ENCODE peak calls at places on chromosomes 11 and 22, in four cellular contexts. I is PC-3; T is CD8-positive, alpha-beta T cell; G is CD14-positive monocyte. X is an unnamed sample.

GRCh38 chr11:15723966-15724365 is 609.2 kb downstream of the INSC start:
- DNase-seq in I (no peak), T (no peak), G (no peak), X (no peak)

GRCh38 chr11:122048401-122048800 is 67.6 kb downstream of the BLID start:
- DNase-seq in I (no peak), T (no peak), G (no peak), X (no peak)

GRCh38 chr11:104094576-104094975 is 58.1 kb downstream of the DDI1 start:
- DNase-seq in I (no peak), T (no peak), G (no peak), X (no peak)

GRCh38 chr22:39493759-39494158 is 8.3 kb upstream of the MIEF1 start:
- DNase-seq in I (peak), T (no peak), G (no peak), X (no peak)

GRCh38 chr11:2760196-2760871 is 60.5 kb upstream of the KCNQ1OT1 start:
- DNase-seq in I (no peak), T (no peak), G (no peak), X (peak)

GRCh38 chr11:105588001-105588400 is 21.9 kb upstream of the GRIA4 start:
- DNase-seq in I (peak), T (no peak), G (no peak), X (no peak)

GRCh38 chr11:1298695-1299492 is 10.5 kb downstream of the TOLLIP start:
- DNase-seq in I (peak), T (no peak), G (peak), X (no peak)

GRCh38 chr11:33773399-33774355 is 643 bp downstream of the FBXO3 start:
- DNase-seq in I (no peak), T (no peak), G (no peak), X (no peak)

GRCh38 chr22:39567135-39567946 is 3.2 kb upstream of the CACNA1I start:
- DNase-seq in I (no peak), T (no peak), G (no peak), X (no peak)

GRCh38 chr11:122656631-122657101 is 1.1 kb downstream of the UBASH3B start:
- DNase-seq in I (peak), T (no peak), G (no peak), X (no peak)

GRCh38 chr11:114617157-114618124 is 21.9 kb upstream of the NXPE4 start:
- DNase-seq in I (no peak), T (no peak), G (no peak), X (no peak)

GRCh38 chr11:7418916-7419315 is 66.4 kb upstream of the OLFML1 start:
- DNase-seq in I (no peak), T (no peak), G (no peak), X (no peak)

GRCh38 chr11:80937831-80938230 is 1497.0 kb upstream of the TENM4 start:
- DNase-seq in I (no peak), T (no peak), G (no peak), X (no peak)

GRCh38 chr11:26247340-26247739 is 84.6 kb upstream of the ANO3 start:
- DNase-seq in I (peak), T (no peak), G (no peak), X (no peak)

GRCh38 chr11:79708319-79708928 is 267.6 kb upstream of the TENM4 start:
- DNase-seq in I (peak), T (no peak), G (no peak), X (no peak)

GRCh38 chr11:13228569-13228968 is 49.0 kb upstream of the BMAL1 start:
- DNase-seq in I (no peak), T (no peak), G (no peak), X (no peak)

GRCh38 chr11:132278801-132279574 is 908.6 kb downstream of the NTM start:
- DNase-seq in I (peak), T (no peak), G (no peak), X (no peak)

GRCh38 chr11:78809931-78810481 is 235.3 kb upstream of the NARS2 start:
- DNase-seq in I (no peak), T (no peak), G (no peak), X (no peak)

GRCh38 chr11:101582242-101583052 is 1.4 kb downstream of the TRPC6 start:
- DNase-seq in I (no peak), T (no peak), G (no peak), X (no peak)

GRCh38 chr11:72308226-72309073 is 64.5 kb upstream of the PHOX2A start:
- DNase-seq in I (peak), T (no peak), G (no peak), X (no peak)

GRCh38 chr11:71502871-71503435 is 24.1 kb upstream of the KRTAP5-7 start:
- DNase-seq in I (no peak), T (no peak), G (no peak), X (peak)

GRCh38 chr11:66563832-66564231 is 4.6 kb downstream of the CTSF start:
- DNase-seq in I (no peak), T (no peak), G (no peak), X (no peak)

GRCh38 chr22:46060292-46061123 is 83.5 kb upstream of the WNT7B start:
- DNase-seq in I (peak), T (no peak), G (no peak), X (no peak)

GRCh38 chr22:21970037-21970799 is 12.4 kb downstream of the TOP3B start:
- DNase-seq in I (no peak), T (no peak), G (no peak), X (no peak)

GRCh38 chr11:77416357-77416756 is 57.5 kb downstream of the PAK1 start:
- DNase-seq in I (peak), T (no peak), G (no peak), X (no peak)

GRCh38 chr11:77411238-77411637 is 62.7 kb downstream of the PAK1 start:
- DNase-seq in I (no peak), T (peak), G (peak), X (no peak)

GRCh38 chr11:77412814-77413213 is 61.1 kb downstream of the PAK1 start:
- DNase-seq in I (no peak), T (no peak), G (no peak), X (no peak)

GRCh38 chr11:77411717-77412441 is 62.0 kb downstream of the PAK1 start:
- DNase-seq in I (peak), T (peak), G (peak), X (peak)

GRCh38 chr11:77413850-77414249 is 60.0 kb downstream of the PAK1 start:
- DNase-seq in I (no peak), T (no peak), G (no peak), X (no peak)
- TF ChIP-seq CTCF in I (peak), T (no peak), G (no peak), X (no peak)

DNA sequence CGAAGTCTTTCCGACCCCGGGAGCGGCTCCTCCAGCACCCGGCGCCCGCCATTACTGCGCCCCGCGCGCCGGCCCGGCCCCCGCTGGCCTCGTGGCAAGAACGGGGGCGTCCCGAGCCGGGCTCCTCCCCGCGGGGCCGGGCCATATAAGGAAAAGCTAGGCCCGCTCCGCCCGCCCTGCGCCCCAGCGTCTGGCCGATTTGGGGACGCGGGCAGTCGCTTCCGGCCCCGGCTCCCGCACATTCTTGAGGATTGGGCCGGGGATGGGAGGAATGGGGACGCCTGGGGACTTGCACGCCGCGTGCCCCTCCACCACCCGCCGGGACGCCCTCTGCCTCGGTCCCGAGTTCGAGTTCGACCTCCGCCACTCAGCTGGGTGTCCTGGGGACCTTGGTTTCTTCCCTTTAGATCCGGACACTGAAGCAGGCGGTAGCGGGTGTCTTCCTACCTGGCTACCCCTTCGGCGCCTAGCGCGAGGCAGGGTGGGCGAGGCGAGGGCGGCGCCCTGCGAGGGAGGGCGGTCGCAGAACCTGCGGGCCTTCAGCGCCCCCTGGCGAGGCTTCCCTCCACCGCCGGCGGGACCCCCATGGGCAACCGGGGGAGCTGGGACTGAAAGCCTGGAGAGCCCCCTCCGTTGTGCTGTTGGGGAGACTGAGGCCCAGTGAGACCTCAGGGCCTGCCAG is 3.8 kb downstream of the SMTN start:
- DNase-seq in I (no peak), T (peak), G (peak), X (no peak)
- TF ChIP-seq CTCF in I (peak), T (peak), G (peak), X (peak)

DNA sequence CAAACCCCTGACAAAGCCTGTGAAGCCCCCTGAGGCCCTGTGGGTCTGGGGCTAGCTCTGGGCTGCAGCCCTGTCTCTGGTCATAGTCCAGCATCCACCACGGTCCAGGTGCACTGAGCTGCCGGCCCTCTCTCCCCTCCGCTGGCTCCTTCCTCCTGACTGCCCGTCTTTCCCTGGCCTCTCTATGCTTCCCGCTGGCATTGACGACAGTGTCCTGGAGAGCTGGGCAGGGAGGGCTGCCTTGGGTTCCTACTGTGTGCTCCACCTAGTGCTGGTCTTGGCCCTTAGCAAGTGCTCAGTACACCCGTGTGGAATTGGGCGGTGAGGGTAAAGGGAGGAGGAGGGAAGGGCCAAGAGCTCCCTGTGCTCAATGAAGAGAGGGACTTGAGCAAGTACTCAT is 868 bp upstream of the MYEOV start:
- DNase-seq in I (peak), T (no peak), G (no peak), X (peak)
- TF ChIP-seq CTCF in I (no peak), T (no peak), G (no peak), X (no peak)

GRCh38 chr11:9758676-9759518 is 95.0 kb downstream of the SWAP70 start:
- DNase-seq in I (peak), T (no peak), G (peak), X (peak)

GRCh38 chr11:9756461-9756860 is 92.6 kb downstream of the SWAP70 start:
- DNase-seq in I (peak), T (no peak), G (no peak), X (no peak)

GRCh38 chr11:9756878-9757277 is 93.0 kb downstream of the SWAP70 start:
- DNase-seq in I (no peak), T (no peak), G (no peak), X (no peak)

GRCh38 chr11:9759519-9760179 is 95.8 kb downstream of the SWAP70 start:
- DNase-seq in I (peak), T (peak), G (peak), X (peak)

DNA sequence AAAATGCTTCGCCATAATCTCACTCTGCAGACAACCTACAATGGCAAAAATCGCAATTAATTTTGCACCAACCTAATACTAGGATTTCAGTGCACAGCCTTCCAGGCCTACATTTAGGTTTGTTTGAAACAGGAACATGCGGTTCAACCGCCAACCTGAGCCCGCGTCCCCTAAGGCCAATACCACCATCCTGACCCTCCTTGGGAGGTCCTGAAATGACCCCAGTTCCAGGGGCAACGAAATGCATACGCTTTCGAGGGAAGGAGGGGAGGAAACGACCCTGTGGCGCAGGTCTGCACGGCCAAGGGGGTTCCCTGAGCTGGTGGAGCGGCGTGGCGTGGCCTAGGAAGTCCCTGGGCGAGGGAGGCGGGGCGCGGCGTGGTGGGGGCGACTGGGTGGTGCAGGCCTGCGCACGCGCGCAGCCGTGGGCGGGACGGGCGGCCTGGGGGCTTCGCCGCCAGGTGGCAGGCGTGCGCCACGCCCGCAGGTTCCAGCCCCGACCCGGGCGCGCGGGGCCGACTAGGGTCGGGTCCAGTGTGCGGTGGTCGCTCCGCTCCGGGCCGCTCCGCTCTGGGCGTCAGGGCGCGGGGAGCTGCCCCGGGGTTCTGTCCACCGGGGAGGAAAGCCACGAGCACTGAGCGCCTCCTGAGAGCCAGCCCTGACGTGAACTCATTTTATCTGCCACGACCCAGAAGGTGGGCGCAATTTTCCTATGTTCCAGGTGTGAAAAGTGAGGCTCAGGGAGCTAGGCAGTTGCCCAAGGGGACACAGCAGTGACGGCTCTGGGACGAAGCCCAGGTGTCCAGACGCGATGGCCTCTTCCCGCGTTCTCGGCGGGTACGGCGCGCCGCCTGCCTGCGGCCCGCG is 94.2 kb downstream of the SWAP70 start:
- DNase-seq in I (peak), T (peak), G (peak), X (no peak)
- TF ChIP-seq CTCF in I (peak), T (peak), G (peak), X (peak)

GRCh38 chr11:84261707-84262106 is 975.5 kb upstream of the CCDC90B start:
- DNase-seq in I (no peak), T (no peak), G (no peak), X (no peak)
- TF ChIP-seq CTCF in I (no peak), T (no peak), G (no peak), X (no peak)

DNA sequence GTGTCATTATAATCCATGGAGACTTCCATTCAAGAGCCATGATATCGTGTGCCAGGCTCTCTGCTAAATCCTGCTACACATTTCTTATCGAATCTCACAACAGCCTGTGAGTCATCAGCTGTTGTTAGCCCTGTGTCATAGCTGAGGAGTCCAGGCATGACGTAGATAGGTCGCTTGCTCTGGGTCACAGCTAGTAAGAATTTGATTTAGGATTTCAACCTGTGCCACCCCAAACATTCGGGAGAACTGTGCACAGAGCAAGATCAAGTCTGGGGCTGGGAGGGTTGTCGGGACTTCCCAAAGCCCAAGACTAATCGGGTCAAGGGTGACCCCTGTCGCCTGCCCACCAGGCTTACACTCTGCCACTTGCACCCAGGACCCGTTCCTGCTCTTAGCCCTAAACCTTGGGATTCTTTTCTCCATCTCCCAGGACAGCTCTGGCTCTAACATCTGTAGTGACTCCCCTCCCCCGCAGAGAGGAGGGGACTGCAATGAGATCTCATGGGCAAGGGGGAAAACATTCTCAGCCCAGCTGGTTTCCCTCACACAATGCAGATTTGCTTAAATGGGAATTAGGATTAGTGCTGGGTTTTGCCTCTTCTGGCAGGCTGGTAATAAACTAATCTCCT is 34.3 kb downstream of the TSPAN18 start:
- DNase-seq in I (peak), T (no peak), G (no peak), X (no peak)
- TF ChIP-seq CTCF in I (no peak), T (no peak), G (no peak), X (no peak)

GRCh38 chr11:60469723-60470122 is 14.1 kb downstream of the MS4A1 start:
- DNase-seq in I (peak), T (no peak), G (no peak), X (no peak)
- TF ChIP-seq CTCF in I (peak), T (no peak), G (no peak), X (no peak)

X was measured in chondrocyte.